ENCODE peak calls at places on chromosomes 7 and 10, in four cellular contexts. C is NCI-H1417, M is NCI-H526 treated with DMSO at 0.1 percent for 48 hours, W is Calu3. N is an unnamed sample.

GRCh38 chr7:103648135-103648534 is 202.1 kb upstream of the SLC26A5 start:
- DNase-seq in C (no peak), M (no peak), W (no peak), N (no peak)

GRCh38 chr7:72334066-72334465 is 78.1 kb downstream of the CALN1 start:
- DNase-seq in C (no peak), M (no peak), W (no peak), N (no peak)

GRCh38 chr10:30398788-30399187 is 35.2 kb upstream of the MAP3K8 start:
- DNase-seq in C (no peak), M (no peak), W (no peak), N (no peak)

GRCh38 chr10:123882177-123882576 is 9.4 kb downstream of the CPXM2 start:
- DNase-seq in C (no peak), M (no peak), W (no peak), N (no peak)

GRCh38 chr10:77472146-77472545 is 165.5 kb downstream of the KCNMA1 start:
- DNase-seq in C (no peak), M (no peak), W (no peak), N (no peak)

GRCh38 chr10:70117646-70118045 is 15.0 kb downstream of the AIFM2 start:
- DNase-seq in C (no peak), M (no peak), W (no peak), N (no peak)

GRCh38 chr10:90227259-90227658 is 525.9 kb downstream of the KIF20B start:
- DNase-seq in C (no peak), M (no peak), W (peak), N (no peak)

GRCh38 chr7:51255050-51255449 is 61.6 kb downstream of the COBL start:
- DNase-seq in C (no peak), M (no peak), W (no peak), N (no peak)

GRCh38 chr10:48495282-48496045 is 109.4 kb downstream of the ARHGAP22 start:
- DNase-seq in C (no peak), M (no peak), W (no peak), N (no peak)

GRCh38 chr10:72276421-72277339 is 3.0 kb downstream of the DDIT4 start:
- DNase-seq in C (no peak), M (no peak), W (peak), N (no peak)

GRCh38 chr10:21083861-21084260 is 186.8 kb upstream of the NEBL start:
- DNase-seq in C (no peak), M (no peak), W (no peak), N (no peak)

GRCh38 chr10:92847185-92847864 is 995 bp upstream of the EXOC6 start:
- DNase-seq in C (peak), M (no peak), W (no peak), N (no peak)

GRCh38 chr10:69730251-69731156 is 71.2 kb upstream of the COL13A1 start:
- DNase-seq in C (no peak), M (no peak), W (no peak), N (no peak)

GRCh38 chr10:13046861-13047528 is 45.5 kb upstream of the CCDC3 start:
- DNase-seq in C (peak), M (no peak), W (no peak), N (no peak)